ENCODE peak calls at places on chromosomes 13 and 19, in nine cellular contexts. One of them, this sample, is unnamed.

GRCh38 chr13:29448124-29448685 is 147.3 kb downstream of the SLC7A1 start:
- DNase-seq in aorta: no peak
- DNase-seq in GM23338: no peak
- DNase-seq in lower lobe of right lung: no peak
- DNase-seq in RWPE1: no peak
- DNase-seq in stimulated activated CD4-positive, alpha-beta T cell treated with anti-CD3 and anti-CD28 coated beads, TNF-alpha, amount 100 ng/mL, for 1 hour: no peak
- DNase-seq in neural progenitor cell: no peak
- DNase-seq in EH: no peak
- DNase-seq in fibroblast of mammary gland: no peak
- DNase-seq in this sample: no peak

GRCh38 chr19:12495002-12495802 is 10.6 kb upstream of the ZNF709 start:
- DNase-seq in neural progenitor cell: peak; percentile 95
- DNase-seq in fibroblast of mammary gland: peak; percentile 74
- DNase-seq in lower lobe of right lung: peak; percentile 95
- DNase-seq in stimulated activated CD4-positive, alpha-beta T cell treated with anti-CD3 and anti-CD28 coated beads, TNF-alpha, amount 100 ng/mL, for 1 hour: peak; percentile 85
- DNase-seq in EH: peak; percentile 91
- DNase-seq in aorta: peak; percentile 94
- DNase-seq in RWPE1: peak; percentile 92
- DNase-seq in GM23338: peak; percentile 98
- DNase-seq in this sample: peak; percentile 63

GRCh38 chr13:47433461-47434005 is 536.7 kb upstream of the HTR2A start:
- DNase-seq in aorta: no peak
- DNase-seq in fibroblast of mammary gland: peak; percentile 80
- DNase-seq in neural progenitor cell: no peak
- DNase-seq in GM23338: no peak
- DNase-seq in EH: peak; percentile 67
- DNase-seq in lower lobe of right lung: no peak
- DNase-seq in stimulated activated CD4-positive, alpha-beta T cell treated with anti-CD3 and anti-CD28 coated beads, TNF-alpha, amount 100 ng/mL, for 1 hour: no peak
- DNase-seq in RWPE1: no peak
- DNase-seq in this sample: no peak

GRCh38 chr19:19635313-19635702 is 7.3 kb upstream of the LPAR2 start:
- DNase-seq in stimulated activated CD4-positive, alpha-beta T cell treated with anti-CD3 and anti-CD28 coated beads, TNF-alpha, amount 100 ng/mL, for 1 hour: no peak
- DNase-seq in fibroblast of mammary gland: no peak
- DNase-seq in neural progenitor cell: no peak
- DNase-seq in lower lobe of right lung: no peak
- DNase-seq in EH: no peak
- DNase-seq in GM23338: no peak
- DNase-seq in RWPE1: no peak
- DNase-seq in aorta: no peak
- DNase-seq in this sample: no peak

GRCh38 chr19:39737351-39737750 is 478 bp downstream of the CLC start:
- DNase-seq in EH: no peak
- DNase-seq in GM23338: no peak
- DNase-seq in neural progenitor cell: no peak
- DNase-seq in stimulated activated CD4-positive, alpha-beta T cell treated with anti-CD3 and anti-CD28 coated beads, TNF-alpha, amount 100 ng/mL, for 1 hour: no peak
- DNase-seq in lower lobe of right lung: no peak
- DNase-seq in fibroblast of mammary gland: no peak
- DNase-seq in RWPE1: no peak
- DNase-seq in aorta: no peak
- DNase-seq in this sample: no peak

GRCh38 chr13:80591978-80592377 is 251.1 kb upstream of the SPRY2 start:
- DNase-seq in fibroblast of mammary gland: no peak
- DNase-seq in RWPE1: no peak
- DNase-seq in neural progenitor cell: no peak
- DNase-seq in GM23338: no peak
- DNase-seq in lower lobe of right lung: no peak
- DNase-seq in EH: no peak
- DNase-seq in stimulated activated CD4-positive, alpha-beta T cell treated with anti-CD3 and anti-CD28 coated beads, TNF-alpha, amount 100 ng/mL, for 1 hour: no peak
- DNase-seq in aorta: no peak
- DNase-seq in this sample: no peak

GRCh38 chr13:101150998-101151397 is 265.3 kb downstream of the NALCN start:
- DNase-seq in lower lobe of right lung: no peak
- DNase-seq in aorta: no peak
- DNase-seq in stimulated activated CD4-positive, alpha-beta T cell treated with anti-CD3 and anti-CD28 coated beads, TNF-alpha, amount 100 ng/mL, for 1 hour: no peak
- DNase-seq in EH: no peak
- DNase-seq in neural progenitor cell: peak; percentile 45
- DNase-seq in fibroblast of mammary gland: peak; percentile 26
- DNase-seq in GM23338: no peak
- DNase-seq in RWPE1: no peak
- DNase-seq in this sample: no peak

GRCh38 chr19:16030964-16031871 is 45.1 kb upstream of the TPM4 start:
- DNase-seq in stimulated activated CD4-positive, alpha-beta T cell treated with anti-CD3 and anti-CD28 coated beads, TNF-alpha, amount 100 ng/mL, for 1 hour: no peak
- DNase-seq in fibroblast of mammary gland: no peak
- DNase-seq in EH: no peak
- DNase-seq in neural progenitor cell: no peak
- DNase-seq in GM23338: no peak
- DNase-seq in lower lobe of right lung: no peak
- DNase-seq in RWPE1: no peak
- DNase-seq in aorta: no peak
- DNase-seq in this sample: no peak

GRCh38 chr19:38634757-38635482 is 12.5 kb upstream of the ACTN4 start:
- DNase-seq in aorta: peak; percentile 79
- DNase-seq in RWPE1: peak; percentile 72
- DNase-seq in EH: peak; percentile 75
- DNase-seq in fibroblast of mammary gland: peak; percentile 61
- DNase-seq in stimulated activated CD4-positive, alpha-beta T cell treated with anti-CD3 and anti-CD28 coated beads, TNF-alpha, amount 100 ng/mL, for 1 hour: peak; percentile 42
- DNase-seq in lower lobe of right lung: peak; percentile 83
- DNase-seq in neural progenitor cell: peak; percentile 67
- DNase-seq in GM23338: peak; percentile 73
- DNase-seq in this sample: peak; percentile 66

GRCh38 chr13:27295660-27296059 is 25.0 kb downstream of the RASL11A start:
- DNase-seq in neural progenitor cell: no peak
- DNase-seq in lower lobe of right lung: no peak
- DNase-seq in RWPE1: no peak
- DNase-seq in GM23338: no peak
- DNase-seq in EH: no peak
- DNase-seq in stimulated activated CD4-positive, alpha-beta T cell treated with anti-CD3 and anti-CD28 coated beads, TNF-alpha, amount 100 ng/mL, for 1 hour: no peak
- DNase-seq in aorta: no peak
- DNase-seq in fibroblast of mammary gland: no peak
- DNase-seq in this sample: no peak

GRCh38 chr13:43682698-43683097 is 104.1 kb downstream of the ENOX1 start:
- DNase-seq in aorta: no peak
- DNase-seq in EH: no peak
- DNase-seq in lower lobe of right lung: no peak
- DNase-seq in GM23338: no peak
- DNase-seq in fibroblast of mammary gland: no peak
- DNase-seq in stimulated activated CD4-positive, alpha-beta T cell treated with anti-CD3 and anti-CD28 coated beads, TNF-alpha, amount 100 ng/mL, for 1 hour: no peak
- DNase-seq in neural progenitor cell: no peak
- DNase-seq in RWPE1: no peak
- DNase-seq in this sample: no peak

GRCh38 chr13:30735025-30735967 is at the start of gene ALOX5AP:
- DNase-seq in neural progenitor cell: no peak
- DNase-seq in fibroblast of mammary gland: no peak
- DNase-seq in EH: no peak
- DNase-seq in GM23338: no peak
- DNase-seq in RWPE1: no peak
- DNase-seq in stimulated activated CD4-positive, alpha-beta T cell treated with anti-CD3 and anti-CD28 coated beads, TNF-alpha, amount 100 ng/mL, for 1 hour: peak; percentile 6
- DNase-seq in lower lobe of right lung: no peak
- DNase-seq in aorta: no peak
- DNase-seq in this sample: no peak

GRCh38 chr19:4933528-4933927 is 24.2 kb downstream of the UHRF1 start:
- DNase-seq in aorta: no peak
- DNase-seq in fibroblast of mammary gland: peak; percentile 59
- DNase-seq in RWPE1: no peak
- DNase-seq in neural progenitor cell: no peak
- DNase-seq in EH: peak; percentile 10
- DNase-seq in stimulated activated CD4-positive, alpha-beta T cell treated with anti-CD3 and anti-CD28 coated beads, TNF-alpha, amount 100 ng/mL, for 1 hour: no peak
- DNase-seq in lower lobe of right lung: no peak
- DNase-seq in GM23338: no peak
- DNase-seq in this sample: no peak

GRCh38 chr19:35318679-35319448 is 10.1 kb upstream of the CD22 start:
- DNase-seq in stimulated activated CD4-positive, alpha-beta T cell treated with anti-CD3 and anti-CD28 coated beads, TNF-alpha, amount 100 ng/mL, for 1 hour: no peak
- DNase-seq in fibroblast of mammary gland: peak; percentile 82
- DNase-seq in lower lobe of right lung: peak; percentile 83
- DNase-seq in RWPE1: peak; percentile 90
- DNase-seq in aorta: peak; percentile 79
- DNase-seq in GM23338: no peak
- DNase-seq in EH: peak; percentile 92
- DNase-seq in neural progenitor cell: no peak
- DNase-seq in this sample: peak; percentile 93

GRCh38 chr19:42423462-42424344 is 3.5 kb downstream of the LIPE start:
- DNase-seq in RWPE1: peak; percentile 96
- DNase-seq in lower lobe of right lung: peak; percentile 88
- DNase-seq in EH: peak; percentile 95
- DNase-seq in stimulated activated CD4-positive, alpha-beta T cell treated with anti-CD3 and anti-CD28 coated beads, TNF-alpha, amount 100 ng/mL, for 1 hour: peak; percentile 88
- DNase-seq in neural progenitor cell: peak; percentile 92
- DNase-seq in GM23338: peak; percentile 99
- DNase-seq in fibroblast of mammary gland: peak; percentile 88
- DNase-seq in aorta: peak; percentile 90
- DNase-seq in this sample: peak; percentile 76

This sample was measured in COLO829.